ENCODE peak calls at places on chromosomes 1 and 21, in six cellular contexts. M, S, I, H, F and K are unnamed samples.

GRCh38 chr1:42302034-42302433 is 33.0 kb downstream of the FOXJ3 start:
- DNase-seq in M (no peak), F (no peak), S (no peak), H (no peak), I (no peak), K (no peak)

GRCh38 chr1:7403265-7404045 is 367.6 kb upstream of the VAMP3 start:
- DNase-seq in I (no peak), F (no peak), S (no peak), H (no peak), M (no peak), K (no peak)

GRCh38 chr1:47624531-47624930 is 186.7 kb downstream of the FOXD2 start:
- DNase-seq in M (no peak), I (no peak), F (peak), H (no peak), S (no peak), K (peak)

GRCh38 chr1:28553229-28553930 is 495 bp downstream of the TRNAU1AP start:
- DNase-seq in M (peak), I (peak), F (no peak), S (peak), H (peak), K (no peak)

GRCh38 chr1:18515120-18515667 is 34.5 kb downstream of the KLHDC7A start:
- DNase-seq in I (no peak), S (no peak), H (no peak), M (no peak), F (no peak), K (no peak)

GRCh38 chr1:37234941-37235418 is 200.7 kb upstream of the GRIK3 start:
- DNase-seq in I (no peak), H (no peak), F (peak), M (no peak), S (no peak), K (no peak)

GRCh38 chr1:175514309-175515001 is 228.9 kb downstream of the TNR start:
- DNase-seq in I (no peak), S (no peak), H (no peak), M (no peak), F (no peak), K (peak)

GRCh38 chr1:43232071-43232470 is 37.7 kb upstream of the TMEM125 start:
- DNase-seq in H (no peak), I (peak), M (no peak), S (no peak), F (no peak), K (no peak)

GRCh38 chr1:42877380-42877779 is 31.0 kb downstream of the ZNF691 start:
- DNase-seq in M (no peak), H (no peak), F (no peak), I (no peak), S (no peak), K (no peak)

GRCh38 chr1:79692519-79692918 is 686.0 kb upstream of the ADGRL4 start:
- DNase-seq in S (no peak), H (no peak), F (no peak), M (no peak), I (no peak), K (no peak)

GRCh38 chr1:65412984-65413375 is 7.5 kb upstream of the LEPR start:
- DNase-seq in I (no peak), S (no peak), F (no peak), H (no peak), M (no peak), K (no peak)

GRCh38 chr21:42633858-42634257 is 19.6 kb upstream of the PDE9A start:
- DNase-seq in H (no peak), S (no peak), F (no peak), M (no peak), I (no peak), K (no peak)

GRCh38 chr1:59779949-59780348 is 34.8 kb upstream of the HOOK1 start:
- DNase-seq in M (peak), H (no peak), S (no peak), F (no peak), I (no peak), K (no peak)

GRCh38 chr21:45805321-45805720 is 161.8 kb downstream of the PCBP3 start:
- DNase-seq in F (no peak), S (no peak), I (no peak), H (no peak), M (no peak), K (no peak)

GRCh38 chr1:176241385-176242015 is 34.4 kb upstream of the COP1 start:
- DNase-seq in I (no peak), F (no peak), H (no peak), S (peak), M (no peak), K (no peak)

GRCh38 chr1:6460349-6461236 is 5.4 kb downstream of the TNFRSF25 start:
- DNase-seq in F (peak), H (peak), M (peak), I (no peak), S (no peak), K (no peak)

GRCh38 chr1:115090547-115090946 is 1.2 kb upstream of the TSPAN2 start:
- DNase-seq in H (no peak), I (no peak), M (no peak), F (no peak), S (no peak), K (no peak)